ENCODE peak calls at places on chromosome 11, in four cellular contexts. V is HEK293T, F is NT2/D1, G is GM12878. Q is an unnamed sample.

GRCh38 chr11:119483341-119483880 is 60.4 kb upstream of the THY1 start:
- DNase-seq in V (no peak), F (no peak), G (no peak), Q (no peak)

GRCh38 chr11:131372243-131372930 is 2.0 kb downstream of the NTM start:
- DNase-seq in V (no peak), F (peak), G (no peak), Q (no peak)

GRCh38 chr11:67332081-67332691 is 21.2 kb downstream of the POLD4 start:
- DNase-seq in V (no peak), F (no peak), G (no peak), Q (no peak)

GRCh38 chr11:16261836-16262644 is 94.3 kb downstream of the SOX6 start:
- DNase-seq in V (no peak), F (no peak), G (no peak), Q (peak)

GRCh38 chr11:33135768-33136443 is 25.4 kb downstream of the CSTF3 start:
- DNase-seq in V (no peak), F (no peak), G (no peak), Q (no peak)

GRCh38 chr11:125082040-125082439 is 18.9 kb downstream of the SLC37A2 start:
- DNase-seq in V (no peak), F (no peak), G (no peak), Q (no peak)

GRCh38 chr11:93704237-93704636 is 37.1 kb downstream of the TAF1D start:
- DNase-seq in V (no peak), F (no peak), G (no peak), Q (peak)

GRCh38 chr11:115712296-115712695 is 208.1 kb upstream of the CADM1 start:
- DNase-seq in V (no peak), F (no peak), G (no peak), Q (no peak)

GRCh38 chr11:27281276-27281675 is 81.7 kb downstream of the CCDC34 start:
- DNase-seq in V (no peak), F (no peak), G (no peak), Q (no peak)

GRCh38 chr11:83933008-83933407 is 646.8 kb upstream of the CCDC90B start:
- DNase-seq in V (no peak), F (no peak), G (no peak), Q (no peak)

GRCh38 chr11:44112083-44112865 is 16.8 kb downstream of the EXT2 start:
- DNase-seq in V (no peak), F (no peak), G (no peak), Q (no peak)

GRCh38 chr11:126658306-126659056 is 303.0 kb downstream of the ST3GAL4 start:
- DNase-seq in V (no peak), F (no peak), G (no peak), Q (no peak)

GRCh38 chr11:114617157-114618124 is 21.9 kb upstream of the NXPE4 start:
- DNase-seq in V (no peak), F (no peak), G (no peak), Q (no peak)

GRCh38 chr11:87359401-87359800 is 321.7 kb downstream of the TMEM135 start:
- DNase-seq in V (no peak), F (no peak), G (no peak), Q (no peak)

GRCh38 chr11:119087747-119088241 is 3.1 kb downstream of the HMBS start:
- DNase-seq in V (no peak), F (no peak), G (no peak), Q (no peak)

GRCh38 chr11:120392791-120393190 is 56.6 kb downstream of the ARHGEF12 start:
- DNase-seq in V (no peak), F (no peak), G (no peak), Q (no peak)

GRCh38 chr11:95684170-95684569 is 105.4 kb downstream of the FAM76B start:
- DNase-seq in V (no peak), F (no peak), G (no peak), Q (no peak)

GRCh38 chr11:6607190-6607635 is 3.6 kb downstream of the ILK start:
- DNase-seq in V (no peak), F (no peak), G (no peak), Q (no peak)

GRCh38 chr11:117484159-117484558 is 156.5 kb downstream of the CEP164 start:
- DNase-seq in V (no peak), F (no peak), G (no peak), Q (no peak)

GRCh38 chr11:2088284-2088683 is 50.9 kb downstream of the IGF2 start:
- DNase-seq in V (no peak), F (no peak), G (no peak), Q (no peak)

GRCh38 chr11:2091112-2091746 is 48.0 kb downstream of the IGF2 start:
- DNase-seq in V (no peak), F (no peak), G (no peak), Q (no peak)

GRCh38 chr11:2088746-2089535 is 50.2 kb downstream of the IGF2 start:
- DNase-seq in V (peak), F (no peak), G (no peak), Q (peak)

GRCh38 chr11:2090172-2091111 is 48.7 kb downstream of the IGF2 start:
- DNase-seq in V (no peak), F (no peak), G (no peak), Q (no peak)

DNA sequence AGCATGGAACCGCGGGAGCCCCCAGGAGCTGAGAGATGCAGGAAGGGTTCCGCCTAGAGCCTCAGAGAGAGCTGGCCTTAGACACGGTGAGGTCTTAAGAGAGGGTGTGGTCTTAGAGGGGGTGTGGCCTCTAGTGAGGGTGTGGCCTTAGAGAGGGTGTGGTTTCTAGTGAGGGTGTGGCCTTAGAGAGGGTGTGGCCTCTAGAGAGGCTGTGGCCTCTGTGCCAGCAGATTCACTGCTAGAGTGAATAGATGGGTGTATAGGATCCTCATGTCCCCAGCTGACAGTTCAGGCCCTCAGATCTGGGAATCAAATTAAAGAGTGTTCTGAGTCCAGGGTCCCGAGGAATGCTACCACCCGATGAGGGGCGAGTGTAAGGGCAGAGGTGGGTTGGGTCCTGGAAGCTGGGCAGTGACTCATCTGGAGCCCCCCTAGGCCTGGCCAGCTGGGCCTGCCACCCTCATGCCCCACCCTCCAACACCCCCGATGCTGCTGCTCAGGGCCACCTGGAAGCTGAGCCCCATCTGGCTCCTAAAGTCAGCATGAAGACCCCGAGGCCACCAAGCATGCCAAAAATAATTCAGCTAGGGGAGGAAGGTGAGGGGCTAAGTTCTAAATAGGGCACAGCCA is 49.5 kb downstream of the IGF2 start:
- DNase-seq in V (peak), F (peak), G (no peak), Q (peak)
- TF ChIP-seq SUZ12 in V (no peak), F (no peak), G (no peak), Q (no peak)

GRCh38 chr11:78660451-78660850 is 85.8 kb upstream of the NARS2 start:
- DNase-seq in V (no peak), F (no peak), G (no peak), Q (no peak)
- TF ChIP-seq SUZ12 in V (no peak), F (no peak), G (no peak), Q (no peak)

DNA sequence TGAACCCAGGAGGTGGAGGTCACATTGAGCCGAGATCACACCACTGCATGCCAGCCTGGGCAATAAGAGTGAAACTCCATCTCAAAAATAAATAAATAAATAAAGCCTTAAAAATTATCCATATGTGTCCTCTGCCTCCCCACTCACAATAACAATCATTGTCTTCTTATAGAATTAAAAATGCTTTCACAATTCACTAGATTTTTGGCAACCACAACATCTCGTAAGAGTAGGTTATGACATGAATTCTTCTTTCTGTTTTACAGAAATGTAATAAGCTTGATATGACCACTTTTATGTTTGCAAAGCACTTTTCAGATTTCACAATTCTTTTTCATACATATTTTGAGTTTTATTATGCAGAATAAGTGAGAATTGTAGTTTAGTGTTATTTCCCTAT is 54.5 kb upstream of the HSPA8 start:
- DNase-seq in V (no peak), F (no peak), G (no peak), Q (no peak)
- TF ChIP-seq SUZ12 in V (no peak), F (no peak), G (no peak), Q (no peak)

DNA sequence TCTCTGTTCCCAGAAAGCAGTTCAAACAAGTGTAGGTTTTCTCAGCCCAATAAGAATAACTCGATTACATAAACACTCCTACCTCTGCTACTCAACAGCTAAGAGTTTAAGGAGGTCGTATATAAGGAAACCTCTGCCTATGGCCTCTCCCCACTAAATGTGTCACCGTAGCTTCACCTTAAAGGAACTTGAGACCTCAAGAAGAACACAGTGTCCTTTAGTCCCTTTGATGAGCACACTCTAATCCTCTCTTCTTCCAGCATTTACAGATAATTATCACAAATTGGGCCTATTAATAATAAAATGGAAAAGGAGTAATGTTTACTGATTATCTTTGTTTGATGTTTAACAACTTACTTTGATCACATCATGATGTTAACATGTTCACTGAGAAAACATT is 7.1 kb downstream of the POU2AF3 start:
- DNase-seq in V (no peak), F (no peak), G (no peak), Q (no peak)
- TF ChIP-seq SUZ12 in V (no peak), F (no peak), G (no peak), Q (no peak)

GRCh38 chr11:61881397-61881796 is 9.9 kb downstream of the FADS3 start:
- DNase-seq in V (no peak), F (no peak), G (no peak), Q (no peak)
- TF ChIP-seq SUZ12 in V (no peak), F (no peak), G (no peak), Q (no peak)

GRCh38 chr11:66188580-66188979 is 79.9 kb upstream of the RAB1B start:
- DNase-seq in V (no peak), F (no peak), G (no peak), Q (no peak)
- TF ChIP-seq SUZ12 in V (no peak), F (no peak), G (no peak), Q (no peak)

GRCh38 chr11:63244862-63245261 is 1.5 kb upstream of the SLC22A25 start:
- DNase-seq in V (no peak), F (no peak), G (no peak), Q (peak)

GRCh38 chr11:63242089-63242762 is 1.2 kb downstream of the SLC22A25 start:
- DNase-seq in V (no peak), F (no peak), G (no peak), Q (no peak)

GRCh38 chr11:63240791-63241379 is 2.5 kb downstream of the SLC22A25 start:
- DNase-seq in V (no peak), F (no peak), G (no peak), Q (peak)

GRCh38 chr11:63246045-63246444 is 2.6 kb upstream of the SLC22A25 start:
- DNase-seq in V (no peak), F (no peak), G (no peak), Q (no peak)

GRCh38 chr11:63243533-63243932 is at the start of gene SLC22A25:
- DNase-seq in V (no peak), F (no peak), G (no peak), Q (no peak)
- TF ChIP-seq SUZ12 in V (no peak), F (no peak), G (no peak), Q (no peak)

Q was measured in HepG2.